ENCODE peak calls at places on chromosomes 1 and 21, in eight cellular contexts. One of them, this sample, is unnamed.

GRCh38 chr21:27555996-27556395 is 589.1 kb upstream of the ADAMTS5 start:
- DNase-seq in omental fat pad: no peak
- DNase-seq in lower lobe of right lung: no peak
- DNase-seq in PC-3: no peak
- DNase-seq in coronary artery: no peak
- DNase-seq in stomach: no peak
- DNase-seq in neural progenitor cell: no peak
- DNase-seq in keratinocyte: no peak
- DNase-seq in this sample: no peak

GRCh38 chr1:110948038-110948810 is 15.5 kb downstream of the LRIF1 start:
- DNase-seq in omental fat pad: no peak
- DNase-seq in lower lobe of right lung: no peak
- DNase-seq in PC-3: peak; percentile 41
- DNase-seq in coronary artery: no peak
- DNase-seq in stomach: no peak
- DNase-seq in neural progenitor cell: no peak
- DNase-seq in keratinocyte: no peak
- DNase-seq in this sample: no peak

GRCh38 chr1:203185585-203185984 is 919 bp downstream of the CHI3L1 start:
- DNase-seq in omental fat pad: no peak
- DNase-seq in lower lobe of right lung: no peak
- DNase-seq in PC-3: no peak
- DNase-seq in coronary artery: no peak
- DNase-seq in stomach: no peak
- DNase-seq in neural progenitor cell: no peak
- DNase-seq in keratinocyte: no peak
- DNase-seq in this sample: peak; percentile 37

GRCh38 chr1:42936309-42937078 is 22.2 kb downstream of the SLC2A1 start:
- DNase-seq in omental fat pad: no peak
- DNase-seq in lower lobe of right lung: peak; percentile 40
- DNase-seq in PC-3: peak; percentile 92
- DNase-seq in coronary artery: peak; percentile 71
- DNase-seq in stomach: peak; percentile 31
- DNase-seq in neural progenitor cell: no peak
- DNase-seq in keratinocyte: peak; percentile 92
- DNase-seq in this sample: peak; percentile 46

GRCh38 chr21:45030637-45031218 is 43.7 kb upstream of the ADARB1 start:
- DNase-seq in omental fat pad: no peak
- DNase-seq in lower lobe of right lung: no peak
- DNase-seq in PC-3: no peak
- DNase-seq in coronary artery: peak; percentile 70
- DNase-seq in stomach: no peak
- DNase-seq in neural progenitor cell: peak; percentile 40
- DNase-seq in keratinocyte: no peak
- DNase-seq in this sample: no peak

GRCh38 chr1:160161965-160162705 is 10.7 kb downstream of the ATP1A4 start:
- DNase-seq in omental fat pad: no peak
- DNase-seq in lower lobe of right lung: no peak
- DNase-seq in PC-3: no peak
- DNase-seq in coronary artery: no peak
- DNase-seq in stomach: no peak
- DNase-seq in neural progenitor cell: peak; percentile 80
- DNase-seq in keratinocyte: no peak
- DNase-seq in this sample: no peak

GRCh38 chr1:166167395-166167922 is 658 bp upstream of the FAM78B start:
- DNase-seq in omental fat pad: no peak
- DNase-seq in lower lobe of right lung: no peak
- DNase-seq in PC-3: no peak
- DNase-seq in coronary artery: no peak
- DNase-seq in stomach: no peak
- DNase-seq in neural progenitor cell: no peak
- DNase-seq in keratinocyte: no peak
- DNase-seq in this sample: no peak

GRCh38 chr1:54329337-54329954 is 76.7 kb downstream of the SSBP3 start:
- DNase-seq in omental fat pad: no peak
- DNase-seq in lower lobe of right lung: no peak
- DNase-seq in PC-3: no peak
- DNase-seq in coronary artery: no peak
- DNase-seq in stomach: no peak
- DNase-seq in neural progenitor cell: peak; percentile 74
- DNase-seq in keratinocyte: no peak
- DNase-seq in this sample: no peak

GRCh38 chr1:54579337-54579781 is 31.3 kb downstream of the ACOT11 start:
- DNase-seq in omental fat pad: no peak
- DNase-seq in lower lobe of right lung: no peak
- DNase-seq in PC-3: no peak
- DNase-seq in coronary artery: no peak
- DNase-seq in stomach: no peak
- DNase-seq in neural progenitor cell: no peak
- DNase-seq in keratinocyte: no peak
- DNase-seq in this sample: no peak

GRCh38 chr1:41745022-41745421 is 173.7 kb downstream of the HIVEP3 start:
- DNase-seq in omental fat pad: no peak
- DNase-seq in lower lobe of right lung: no peak
- DNase-seq in PC-3: no peak
- DNase-seq in coronary artery: no peak
- DNase-seq in stomach: no peak
- DNase-seq in neural progenitor cell: no peak
- DNase-seq in keratinocyte: no peak
- DNase-seq in this sample: no peak

DNA sequence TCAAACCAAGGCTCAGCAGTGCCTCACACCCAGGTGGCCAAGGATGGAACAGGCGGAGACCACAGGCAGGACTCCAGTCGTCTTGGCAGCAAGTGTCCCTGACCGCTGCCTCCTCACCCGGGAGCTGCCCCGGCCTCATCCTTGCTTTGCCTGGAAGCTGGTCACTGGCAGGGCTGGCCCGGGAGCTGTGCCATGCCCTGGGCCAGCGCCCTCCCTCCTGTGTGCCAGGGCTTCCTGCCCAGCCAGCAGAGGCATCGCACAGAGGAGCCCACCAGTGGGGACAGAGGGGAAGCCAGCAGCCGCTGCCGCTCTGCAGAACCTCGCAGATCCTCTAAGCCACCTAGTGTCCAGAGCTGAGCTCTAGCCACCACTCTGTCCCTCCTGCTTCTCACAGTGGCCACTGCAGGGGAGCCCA is 7.8 kb downstream of the CASZ1 start:
- DNase-seq in omental fat pad: no peak
- DNase-seq in lower lobe of right lung: peak; percentile 53
- DNase-seq in PC-3: peak; percentile 21
- DNase-seq in coronary artery: no peak
- DNase-seq in stomach: peak; percentile 70
- DNase-seq in neural progenitor cell: peak; percentile 73
- DNase-seq in keratinocyte: no peak
- DNase-seq in this sample: peak; percentile 76
- TF ChIP-seq CTCF in omental fat pad: no peak
- TF ChIP-seq CTCF in lower lobe of right lung: no peak
- TF ChIP-seq CTCF in PC-3: peak; percentile 38
- TF ChIP-seq CTCF in coronary artery: peak; percentile 29
- TF ChIP-seq CTCF in stomach: no peak
- TF ChIP-seq CTCF in neural progenitor cell: peak; percentile 53
- TF ChIP-seq CTCF in keratinocyte: no peak
- TF ChIP-seq CTCF in this sample: peak; percentile 55

GRCh38 chr1:230208619-230209261 is 141.7 kb downstream of the GALNT2 start:
- DNase-seq in omental fat pad: no peak
- DNase-seq in lower lobe of right lung: no peak
- DNase-seq in PC-3: no peak
- DNase-seq in coronary artery: no peak
- DNase-seq in stomach: no peak
- DNase-seq in neural progenitor cell: no peak
- DNase-seq in keratinocyte: no peak
- DNase-seq in this sample: no peak
- TF ChIP-seq CTCF in omental fat pad: no peak
- TF ChIP-seq CTCF in lower lobe of right lung: no peak
- TF ChIP-seq CTCF in PC-3: no peak
- TF ChIP-seq CTCF in coronary artery: no peak
- TF ChIP-seq CTCF in stomach: no peak
- TF ChIP-seq CTCF in neural progenitor cell: no peak
- TF ChIP-seq CTCF in keratinocyte: no peak
- TF ChIP-seq CTCF in this sample: no peak

GRCh38 chr1:28756846-28757245 is 20.1 kb downstream of the YTHDF2 start:
- DNase-seq in omental fat pad: no peak
- DNase-seq in lower lobe of right lung: no peak
- DNase-seq in PC-3: peak; percentile 15
- DNase-seq in coronary artery: no peak
- DNase-seq in stomach: no peak
- DNase-seq in neural progenitor cell: peak; percentile 27
- DNase-seq in keratinocyte: no peak
- DNase-seq in this sample: no peak
- TF ChIP-seq CTCF in omental fat pad: no peak
- TF ChIP-seq CTCF in lower lobe of right lung: peak; percentile 32
- TF ChIP-seq CTCF in PC-3: peak; percentile 56
- TF ChIP-seq CTCF in coronary artery: no peak
- TF ChIP-seq CTCF in stomach: no peak
- TF ChIP-seq CTCF in neural progenitor cell: peak; percentile 43
- TF ChIP-seq CTCF in keratinocyte: peak; percentile 21
- TF ChIP-seq CTCF in this sample: no peak

DNA sequence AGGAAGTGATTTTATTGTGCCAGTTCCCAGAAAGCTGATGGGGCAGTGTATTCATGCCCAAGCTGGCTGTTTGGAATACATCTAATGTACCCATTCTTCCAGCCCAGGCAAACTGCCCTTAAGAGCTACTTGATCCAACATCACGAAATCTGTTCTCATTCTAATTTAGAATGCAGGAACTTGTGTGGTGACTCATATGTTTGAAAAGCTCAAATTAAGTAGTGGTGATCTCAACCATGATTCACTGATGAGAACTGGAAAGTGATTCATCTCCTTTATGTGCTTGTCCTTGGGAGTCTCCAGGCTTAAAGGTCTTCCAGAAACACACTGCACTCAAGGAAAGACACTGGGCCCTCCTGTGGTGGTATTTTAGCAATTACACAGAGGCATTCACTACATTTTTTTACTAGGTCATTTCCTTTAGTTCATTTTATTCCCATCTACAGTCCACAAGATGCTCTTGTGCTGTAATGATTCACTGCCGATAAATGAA is 65.4 kb downstream of the RPE65 start:
- DNase-seq in omental fat pad: no peak
- DNase-seq in lower lobe of right lung: no peak
- DNase-seq in PC-3: peak; percentile 98
- DNase-seq in coronary artery: no peak
- DNase-seq in stomach: no peak
- DNase-seq in neural progenitor cell: no peak
- DNase-seq in keratinocyte: peak; percentile 97
- DNase-seq in this sample: no peak
- TF ChIP-seq CTCF in omental fat pad: no peak
- TF ChIP-seq CTCF in lower lobe of right lung: no peak
- TF ChIP-seq CTCF in PC-3: peak; percentile 68
- TF ChIP-seq CTCF in coronary artery: no peak
- TF ChIP-seq CTCF in stomach: no peak
- TF ChIP-seq CTCF in neural progenitor cell: no peak
- TF ChIP-seq CTCF in keratinocyte: peak; percentile 53
- TF ChIP-seq CTCF in this sample: no peak

GRCh38 chr1:50750021-50750619 is 209.9 kb downstream of the FAF1 start:
- DNase-seq in omental fat pad: no peak
- DNase-seq in lower lobe of right lung: no peak
- DNase-seq in PC-3: peak; percentile 51
- DNase-seq in coronary artery: no peak
- DNase-seq in stomach: no peak
- DNase-seq in neural progenitor cell: peak; percentile 31
- DNase-seq in keratinocyte: no peak
- DNase-seq in this sample: no peak
- TF ChIP-seq CTCF in omental fat pad: no peak
- TF ChIP-seq CTCF in lower lobe of right lung: peak; percentile 23
- TF ChIP-seq CTCF in PC-3: peak; percentile 71
- TF ChIP-seq CTCF in coronary artery: no peak
- TF ChIP-seq CTCF in stomach: no peak
- TF ChIP-seq CTCF in neural progenitor cell: peak; percentile 55
- TF ChIP-seq CTCF in keratinocyte: peak; percentile 27
- TF ChIP-seq CTCF in this sample: peak; percentile 42